ENCODE peak calls at places on chromosomes 3 and 15, in five cellular contexts. S is dorsolateral prefrontal cortex, K is HT1080, J is NCI-H2029, F is cerebellar cortex. W is an unnamed sample.
A peak's percentile ranks its signal among the peaks of the same experiment; 100 is the strongest.

GRCh38 chr15:63497642-63498100 is 6.7 kb upstream of the USP3 start:
- DNase-seq in K (no peak), F (no peak), J (no peak), S (no peak), W (peak; percentile 76)

GRCh38 chr3:196225086-196225485 is 8.8 kb downstream of the SLC51A start:
- DNase-seq in K (no peak), J (no peak), F (no peak), S (no peak), W (no peak)

GRCh38 chr3:9439331-9439730 is 41.9 kb downstream of the SETD5 start:
- DNase-seq in S (no peak), F (no peak), K (no peak), J (peak; percentile 82), W (no peak)

GRCh38 chr15:97759363-97759762 is 201.1 kb upstream of the ARRDC4 start:
- DNase-seq in F (no peak), K (peak; percentile 89), S (no peak), J (no peak), W (peak; percentile 45)

GRCh38 chr15:51094606-51095569 is at the start of gene TNFAIP8L3:
- DNase-seq in F (no peak), S (no peak), K (no peak), J (no peak), W (no peak)

GRCh38 chr3:13176445-13176844 is 103.2 kb upstream of the IQSEC1 start:
- DNase-seq in K (no peak), F (no peak), S (no peak), J (no peak), W (no peak)

GRCh38 chr3:51947215-51947900 is 5.2 kb downstream of the PARP3 start:
- DNase-seq in S (no peak), J (no peak), F (no peak), K (no peak), W (no peak)

GRCh38 chr3:66048051-66048395 is 9.3 kb upstream of the MAGI1 start:
- DNase-seq in K (no peak), S (no peak), F (no peak), J (no peak), W (no peak)

GRCh38 chr3:102125994-102126368 is 276.7 kb downstream of the NFKBIZ start:
- DNase-seq in K (no peak), J (no peak), S (no peak), F (no peak), W (no peak)

GRCh38 chr3:52056521-52056967 is at the start of gene DUSP7:
- DNase-seq in F (peak; percentile 54), S (peak; percentile 65), K (peak; percentile 62), J (no peak), W (peak; percentile 21)

GRCh38 chr3:112027839-112028238 is 6.7 kb upstream of the TMPRSS7 start:
- DNase-seq in F (no peak), J (no peak), S (no peak), K (no peak), W (no peak)

GRCh38 chr3:13420051-13420816 is at the start of gene NUP210:
- DNase-seq in S (no peak), J (peak; percentile 64), K (no peak), F (peak; percentile 17), W (peak; percentile 32)